ENCODE peak calls at places on chromosomes 6 and 20, in six cellular contexts. S is T follicular helper cell; G is stimulated activated naive CD8-positive, alpha-beta T cell treated with anti-CD3 and anti-CD28 coated beads, Interleukin-15, amount 100 ng/mL, for 72 hours; I is head of caudate nucleus; D is GM12865; N is GM13977. A is an unnamed sample.

GRCh38 chr6:84847349-84848160 is 83.2 kb upstream of the TBX18 start:
- DNase-seq in S (no peak), G (no peak), I (no peak), D (no peak), N (no peak), A (no peak)

GRCh38 chr6:135852775-135853174 is 1.3 kb downstream of the PDE7B start:
- DNase-seq in S (no peak), G (no peak), I (no peak), D (no peak), N (no peak), A (no peak)

GRCh38 chr6:106568518-106568917 is 60.8 kb downstream of the RTN4IP1 start:
- DNase-seq in S (no peak), G (no peak), I (no peak), D (no peak), N (no peak), A (no peak)

GRCh38 chr20:59776626-59777320 is 156.7 kb downstream of the SYCP2 start:
- DNase-seq in S (no peak), G (no peak), I (no peak), D (no peak), N (no peak), A (no peak)

GRCh38 chr20:6152777-6153176 is 29.9 kb upstream of the FERMT1 start:
- DNase-seq in S (no peak), G (no peak), I (no peak), D (no peak), N (no peak), A (no peak)

GRCh38 chr6:151081658-151082057 is 158.1 kb upstream of the AKAP12 start:
- DNase-seq in S (no peak), G (no peak), I (no peak), D (no peak), N (no peak), A (no peak)

GRCh38 chr6:81895511-81896185 is 143.2 kb upstream of the TENT5A start:
- DNase-seq in S (no peak), G (no peak), I (no peak), D (no peak), N (no peak), A (no peak)

GRCh38 chr6:95519228-95520037 is 57.9 kb upstream of the MANEA start:
- DNase-seq in S (no peak), G (no peak), I (no peak), D (no peak), N (no peak), A (no peak)